ENCODE peak calls at places on chromosomes 12 and 14, in five cellular contexts. U, B, R, L and A are unnamed samples.

GRCh38 chr14:93939304-93940229 is 12.4 kb downstream of the FAM181A start:
- DNase-seq in B (peak; percentile 81), R (peak; percentile 82), U (peak; percentile 62), L (peak; percentile 89), A (peak; percentile 68)

GRCh38 chr12:106329231-106329985 is 26.9 kb downstream of the TCP11L2 start:
- DNase-seq in R (no peak), U (no peak), L (no peak), B (no peak), A (no peak)

GRCh38 chr14:75050852-75051555 is at the start of gene MLH3:
- DNase-seq in U (peak; percentile 78), L (no peak), B (peak; percentile 68), R (peak; percentile 89), A (peak; percentile 82)

GRCh38 chr12:92602476-92602875 is 100.3 kb upstream of the PLEKHG7 start:
- DNase-seq in U (peak; percentile 84), B (no peak), R (no peak), L (no peak), A (peak; percentile 97)

GRCh38 chr14:101108579-101109346 is 205.2 kb upstream of the RTL1 start:
- DNase-seq in L (no peak), B (no peak), U (no peak), R (no peak), A (no peak)

GRCh38 chr14:69351385-69351784 is 46.7 kb downstream of the ERH start:
- DNase-seq in R (no peak), B (peak; percentile 53), L (no peak), U (no peak), A (no peak)

GRCh38 chr12:115943630-115944391 is 333.7 kb downstream of the MED13L start:
- DNase-seq in L (no peak), B (no peak), U (no peak), R (peak; percentile 33), A (no peak)

GRCh38 chr12:62917066-62917465 is 17.9 kb downstream of the PPM1H start:
- DNase-seq in U (no peak), R (no peak), L (no peak), B (no peak), A (no peak)

GRCh38 chr12:52878507-52879393 is 26.1 kb downstream of the KRT8 start:
- DNase-seq in L (no peak), R (no peak), U (no peak), B (no peak), A (no peak)

GRCh38 chr14:46574236-46574970 is 77.2 kb downstream of the RPL10L start:
- DNase-seq in L (no peak), R (no peak), B (no peak), U (peak; percentile 44), A (no peak)

GRCh38 chr14:55500708-55501107 is 60.3 kb upstream of the TBPL2 start:
- DNase-seq in R (no peak), B (no peak), L (no peak), U (no peak), A (no peak)

GRCh38 chr14:68665792-68666195 is 127.1 kb downstream of the ZFP36L1 start:
- DNase-seq in R (no peak), L (no peak), U (peak; percentile 17), B (no peak), A (no peak)

GRCh38 chr12:100251917-100252316 is 15.0 kb downstream of the DEPDC4 start:
- DNase-seq in R (no peak), L (no peak), U (no peak), B (no peak), A (no peak)

GRCh38 chr12:102879144-102879763 is 37.8 kb downstream of the PAH start:
- DNase-seq in B (peak; percentile 52), U (no peak), L (peak; percentile 52), R (peak; percentile 49), A (peak; percentile 9)

GRCh38 chr14:86934196-86934595 is 1058.8 kb downstream of the GALC start:
- DNase-seq in U (no peak), R (no peak), L (no peak), B (no peak), A (no peak)

GRCh38 chr14:74620497-74620921 is 8.5 kb upstream of the LTBP2 start:
- DNase-seq in B (no peak), L (no peak), R (no peak), U (peak; percentile 96), A (peak; percentile 87)

GRCh38 chr12:123075591-123076171 is 75.2 kb downstream of the PITPNM2 start:
- DNase-seq in L (peak; percentile 62), R (peak; percentile 31), U (peak; percentile 50), B (peak; percentile 63), A (no peak)

GRCh38 chr12:122123761-122124145 is 45.2 kb downstream of the MLXIP start:
- DNase-seq in B (no peak), L (no peak), U (no peak), R (no peak), A (no peak)

GRCh38 chr14:68392393-68393085 is 400.3 kb downstream of the ZFP36L1 start:
- DNase-seq in L (no peak), U (no peak), B (no peak), R (peak; percentile 36), A (peak; percentile 35)

GRCh38 chr12:43072431-43072830 is 479.6 kb downstream of the ADAMTS20 start:
- DNase-seq in L (no peak), R (no peak), B (no peak), U (no peak), A (no peak)

GRCh38 chr12:130247634-130248237 is 85.5 kb downstream of the FZD10 start:
- DNase-seq in U (no peak), B (no peak), R (no peak), L (no peak), A (no peak)

GRCh38 chr12:24947541-24948451 is 1.1 kb downstream of the BCAT1 start:
- DNase-seq in L (no peak), U (peak; percentile 35), B (peak; percentile 34), R (no peak), A (no peak)

GRCh38 chr14:53999061-53999488 is 42.5 kb upstream of the BMP4 start:
- DNase-seq in L (peak; percentile 17), B (no peak), R (no peak), U (peak; percentile 88), A (peak; percentile 48)

GRCh38 chr12:27573972-27574371 is 50.0 kb downstream of the PPFIBP1 start:
- DNase-seq in B (no peak), R (no peak), L (no peak), U (peak; percentile 98), A (peak; percentile 93)

GRCh38 chr12:95976416-95976832 is 19.7 kb downstream of the HAL start:
- DNase-seq in R (no peak), B (no peak), L (no peak), U (peak; percentile 1), A (peak; percentile 31)

GRCh38 chr12:12811343-12811742 is 1.8 kb upstream of the DDX47 start:
- DNase-seq in U (no peak), R (peak; percentile 16), L (no peak), B (no peak), A (no peak)

GRCh38 chr12:118126119-118126757 is 9.7 kb upstream of the PEBP1 start:
- DNase-seq in U (no peak), L (no peak), B (no peak), R (peak; percentile 70), A (no peak)

GRCh38 chr12:6146509-6146908 is 22.0 kb upstream of the VWF start:
- DNase-seq in U (no peak), L (no peak), R (no peak), B (no peak), A (no peak)

GRCh38 chr12:103423061-103423473 is 72.7 kb downstream of the C12orf42 start:
- DNase-seq in L (no peak), U (no peak), B (no peak), R (no peak), A (no peak)

GRCh38 chr12:2009623-2010022 is 5.4 kb upstream of the DCP1B start:
- DNase-seq in R (no peak), L (no peak), B (no peak), U (no peak), A (no peak)

GRCh38 chr12:117226505-117226904 is 36.2 kb upstream of the FBXO21 start:
- DNase-seq in U (no peak), L (no peak), B (no peak), R (no peak), A (no peak)